ENCODE peak calls at places on chromosomes 6 and 20, in five cellular contexts. One of them, this sample, is unnamed. For H3K9me3, the result is how much of the 10 kb centered on the place peaks cover.

GRCh38 chr6:63527658-63528514 is 44.4 kb upstream of the LOC128125822 start:
- DNase-seq in pancreas: peak
- DNase-seq in stomach: peak
- DNase-seq in heart right ventricle: no peak
- DNase-seq in CD8-positive, alpha-beta T cell: no peak
- DNase-seq in this sample: no peak

GRCh38 chr6:101392561-101393230 is 812 bp upstream of the GRIK2 start:
- DNase-seq in pancreas: no peak
- DNase-seq in heart right ventricle: no peak
- DNase-seq in stomach: no peak
- DNase-seq in CD8-positive, alpha-beta T cell: no peak
- DNase-seq in this sample: no peak

GRCh38 chr6:4155848-4156466 is 20.6 kb upstream of the ECI2 start:
- DNase-seq in CD8-positive, alpha-beta T cell: peak
- DNase-seq in pancreas: peak
- DNase-seq in stomach: peak
- DNase-seq in heart right ventricle: peak
- DNase-seq in this sample: peak

GRCh38 chr6:19802656-19803055 is 34.5 kb upstream of the ID4 start:
- DNase-seq in heart right ventricle: no peak
- DNase-seq in CD8-positive, alpha-beta T cell: no peak
- DNase-seq in pancreas: no peak
- DNase-seq in stomach: no peak
- DNase-seq in this sample: no peak

GRCh38 chr6:127606131-127606562 is 29.2 kb downstream of the C6orf58 start:
- DNase-seq in CD8-positive, alpha-beta T cell: no peak
- DNase-seq in heart right ventricle: no peak
- DNase-seq in pancreas: no peak
- DNase-seq in stomach: no peak
- DNase-seq in this sample: no peak

GRCh38 chr20:49037962-49038387 is 8.1 kb upstream of the CSE1L start:
- DNase-seq in heart right ventricle: no peak
- DNase-seq in CD8-positive, alpha-beta T cell: no peak
- DNase-seq in stomach: no peak
- DNase-seq in pancreas: no peak
- DNase-seq in this sample: peak

GRCh38 chr6:22364314-22364713 is 67.5 kb upstream of the PRL start:
- DNase-seq in heart right ventricle: no peak
- DNase-seq in CD8-positive, alpha-beta T cell: no peak
- DNase-seq in pancreas: no peak
- DNase-seq in stomach: no peak
- DNase-seq in this sample: no peak

GRCh38 chr6:131669891-131670290 is 31.3 kb downstream of the OR2A4 start:
- DNase-seq in CD8-positive, alpha-beta T cell: no peak
- DNase-seq in pancreas: no peak
- DNase-seq in stomach: no peak
- DNase-seq in heart right ventricle: no peak
- DNase-seq in this sample: no peak

DNA sequence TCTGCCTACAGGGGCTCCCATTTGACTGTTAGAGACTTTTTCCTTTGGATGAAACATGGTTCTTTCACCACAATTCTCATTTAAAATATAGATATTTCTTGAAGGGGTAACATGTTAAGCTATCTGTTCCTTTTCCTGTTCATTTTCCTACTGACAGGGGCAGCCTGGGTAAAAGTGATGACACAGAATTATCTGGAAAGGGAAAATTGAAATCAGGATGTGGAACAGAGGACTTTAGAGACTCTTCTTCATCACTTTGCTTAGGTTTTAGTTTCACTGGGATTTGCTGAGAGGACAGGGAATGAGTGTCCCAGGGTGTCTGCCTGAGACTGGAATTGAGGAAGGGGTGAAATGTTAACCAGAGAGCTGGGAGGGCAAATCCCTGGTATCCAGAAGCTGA is 116.0 kb downstream of the RNF144B start:
- DNase-seq in pancreas: no peak
- DNase-seq in heart right ventricle: no peak
- DNase-seq in CD8-positive, alpha-beta T cell: no peak
- DNase-seq in stomach: no peak
- DNase-seq in this sample: no peak
- H3K27ac ChIP-seq in pancreas: peak
- H3K27ac ChIP-seq in heart right ventricle: peak
- H3K27ac ChIP-seq in CD8-positive, alpha-beta T cell: no peak
- H3K27ac ChIP-seq in stomach: peak
- H3K27ac ChIP-seq in this sample: peak

GRCh38 chr6:115972679-115973078 is 88.0 kb downstream of the FRK start:
- DNase-seq in heart right ventricle: no peak
- DNase-seq in stomach: no peak
- DNase-seq in CD8-positive, alpha-beta T cell: no peak
- DNase-seq in pancreas: no peak
- DNase-seq in this sample: no peak

GRCh38 chr6:115969930-115970273 is 90.8 kb downstream of the FRK start:
- DNase-seq in heart right ventricle: no peak
- DNase-seq in CD8-positive, alpha-beta T cell: no peak
- DNase-seq in pancreas: no peak
- DNase-seq in stomach: no peak
- DNase-seq in this sample: no peak

GRCh38 chr6:115976321-115976870 is 84.3 kb downstream of the FRK start:
- DNase-seq in CD8-positive, alpha-beta T cell: no peak
- DNase-seq in pancreas: no peak
- DNase-seq in heart right ventricle: no peak
- DNase-seq in stomach: no peak
- DNase-seq in this sample: no peak

GRCh38 chr6:115969207-115969929 is 91.3 kb downstream of the FRK start:
- DNase-seq in CD8-positive, alpha-beta T cell: no peak
- DNase-seq in stomach: no peak
- DNase-seq in pancreas: no peak
- DNase-seq in heart right ventricle: peak
- DNase-seq in this sample: no peak

GRCh38 chr6:115971785-115972184 is 88.9 kb downstream of the FRK start:
- DNase-seq in stomach: no peak
- DNase-seq in CD8-positive, alpha-beta T cell: no peak
- DNase-seq in pancreas: no peak
- DNase-seq in heart right ventricle: no peak
- DNase-seq in this sample: no peak
- TF ChIP-seq CTCF in stomach: no peak
- TF ChIP-seq CTCF in CD8-positive, alpha-beta T cell: no peak
- TF ChIP-seq CTCF in pancreas: no peak
- TF ChIP-seq CTCF in heart right ventricle: no peak
- TF ChIP-seq CTCF in this sample: no peak

DNA sequence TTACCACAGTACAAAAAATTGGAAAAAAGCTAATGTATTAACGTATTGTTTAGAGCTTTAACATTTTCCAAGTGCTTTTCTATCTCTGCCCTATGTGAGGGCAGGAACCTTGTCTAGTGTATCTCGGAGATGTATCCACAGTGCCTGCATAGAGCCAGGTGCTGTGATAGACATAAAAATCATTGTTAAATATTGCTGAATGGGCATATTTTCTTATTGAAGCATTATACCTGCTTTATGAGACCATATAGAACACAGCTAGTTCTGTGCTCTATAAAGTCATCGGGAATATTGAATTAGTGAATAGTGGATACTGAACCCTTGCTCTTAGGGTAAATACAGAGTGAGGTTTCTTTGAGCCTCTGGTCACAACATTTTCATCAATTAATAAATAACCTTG is 163.0 kb downstream of the RNF144B start:
- DNase-seq in heart right ventricle: no peak
- DNase-seq in stomach: no peak
- DNase-seq in CD8-positive, alpha-beta T cell: no peak
- DNase-seq in pancreas: no peak
- DNase-seq in this sample: no peak
- H3K9me3 ChIP-seq in heart right ventricle: under half
- H3K9me3 ChIP-seq in stomach: under half
- H3K9me3 ChIP-seq in CD8-positive, alpha-beta T cell: under half
- H3K9me3 ChIP-seq in pancreas: under half
- H3K9me3 ChIP-seq in this sample: under half

DNA sequence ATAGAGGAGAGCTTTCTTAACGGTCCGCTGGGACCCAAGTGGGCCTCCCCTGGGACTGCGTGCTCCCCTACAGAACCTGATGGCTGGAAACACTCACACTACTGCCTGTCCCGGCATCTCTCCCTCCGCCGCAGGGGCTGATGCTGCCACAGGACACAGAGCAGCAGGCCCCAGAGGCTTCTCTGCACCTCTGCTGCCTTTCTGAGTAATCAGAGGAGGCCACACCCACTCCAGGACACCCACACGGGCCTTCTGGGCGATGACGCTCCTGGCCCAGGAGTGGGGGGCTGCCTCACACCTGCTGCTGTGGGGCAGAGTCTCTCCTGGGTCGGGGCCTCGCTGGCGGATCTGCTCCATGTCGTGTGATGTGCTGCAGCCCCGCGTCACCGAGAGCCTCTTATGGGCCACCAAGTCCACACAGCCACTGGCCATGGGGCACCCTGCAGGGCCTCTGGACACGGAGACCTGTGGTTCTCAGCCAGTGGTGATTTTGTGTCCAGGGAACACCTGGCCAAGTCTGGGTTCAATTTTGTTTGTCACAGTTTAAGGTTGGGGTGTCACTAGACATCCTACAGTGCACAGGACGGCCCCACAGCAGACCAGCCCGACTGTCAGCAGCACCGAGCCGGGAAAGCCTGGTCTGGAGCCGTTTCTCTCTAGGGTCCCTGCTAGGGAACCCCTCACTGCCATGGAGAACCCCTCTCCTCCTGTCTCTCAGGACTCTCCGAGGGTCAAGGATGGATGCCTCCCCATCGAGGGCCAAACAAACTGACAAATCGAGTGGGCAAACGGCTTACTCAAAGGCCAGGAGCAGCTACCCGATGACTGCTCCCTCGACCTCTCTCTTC is 16.0 kb upstream of the STX16 start:
- DNase-seq in CD8-positive, alpha-beta T cell: peak
- DNase-seq in heart right ventricle: no peak
- DNase-seq in stomach: no peak
- DNase-seq in pancreas: no peak
- DNase-seq in this sample: no peak
- H3K27ac ChIP-seq in CD8-positive, alpha-beta T cell: peak
- H3K27ac ChIP-seq in heart right ventricle: no peak
- H3K27ac ChIP-seq in stomach: peak
- H3K27ac ChIP-seq in pancreas: no peak
- H3K27ac ChIP-seq in this sample: no peak

GRCh38 chr20:62121776-62122658 is at the start of gene LSM14B:
- DNase-seq in heart right ventricle: peak
- DNase-seq in stomach: peak
- DNase-seq in pancreas: peak
- DNase-seq in CD8-positive, alpha-beta T cell: peak
- DNase-seq in this sample: peak
- TF ChIP-seq CTCF in heart right ventricle: no peak
- TF ChIP-seq CTCF in stomach: no peak
- TF ChIP-seq CTCF in pancreas: no peak
- TF ChIP-seq CTCF in CD8-positive, alpha-beta T cell: no peak
- TF ChIP-seq CTCF in this sample: no peak